ENCODE peak calls at places on chromosomes 4 and X, in five cellular contexts. Q is NCI-H1436; C is activated CD8-positive, alpha-beta memory T cell treated with anti-CD3 and anti-CD28 coated beads for 4 hours; G is mesenchymal stem cell; O is AG10803. P is an unnamed sample.

GRCh38 chr4:70996014-70996353 is 2.5 kb downstream of the DCK start:
- DNase-seq in C (no peak), Q (no peak), G (no peak), O (no peak), P (no peak)

GRCh38 chr4:25403699-25404098 is 26.6 kb downstream of the ANAPC4 start:
- DNase-seq in Q (no peak), C (no peak), G (no peak), O (no peak), P (no peak)

GRCh38 chr4:76548704-76549103 is 113.7 kb downstream of the SHROOM3 start:
- DNase-seq in O (no peak), Q (no peak), G (no peak), C (no peak), P (no peak)

GRCh38 chr4:177386416-177386815 is 55.8 kb downstream of the AGA start:
- DNase-seq in C (no peak), Q (no peak), O (no peak), G (no peak), P (no peak)

GRCh38 chr4:55458611-55459010 is 62.9 kb downstream of the TMEM165 start:
- DNase-seq in O (no peak), C (no peak), Q (no peak), G (no peak), P (no peak)

GRCh38 chrX:72141372-72142004 is 9.8 kb upstream of the RTL5 start:
- DNase-seq in Q (no peak), C (no peak), G (no peak), O (no peak), P (no peak)

GRCh38 chrX:104502460-104502859 is 63.5 kb upstream of the IL1RAPL2 start:
- DNase-seq in Q (no peak), C (no peak), G (no peak), O (no peak), P (no peak)

GRCh38 chrX:9909254-9909653 is 57.9 kb upstream of the CLDN34 start:
- DNase-seq in C (no peak), O (no peak), G (no peak), Q (no peak), P (no peak)